ENCODE peak calls at places on chromosomes 6 and 20, in nine cellular contexts. R is psoas muscle; X is breast epithelium; E is pancreas; C is CD8-positive, alpha-beta T cell; O is IMR-90; P is left ventricle myocardium inferior; A is transverse colon; V is A549. J is an unnamed sample. For H3K9me3, the result is how much of the 10 kb centered on the place peaks cover.

GRCh38 chr20:17835240-17835940 is 133.2 kb downstream of the SNX5 start:
- DNase-seq in R (peak), X (peak), E (peak), C (no peak), O (peak), P (peak), A (peak), V (peak), J (peak)

GRCh38 chr6:128511518-128511917 is 8.9 kb downstream of the PTPRK start:
- DNase-seq in R (no peak), X (no peak), E (no peak), C (no peak), O (peak), P (no peak), A (no peak), V (peak), J (no peak)

GRCh38 chr6:151191477-151191995 is 48.2 kb upstream of the AKAP12 start:
- DNase-seq in R (no peak), X (no peak), E (no peak), C (no peak), O (no peak), P (no peak), A (no peak), V (no peak), J (no peak)

GRCh38 chr6:129398764-129399163 is 311.2 kb downstream of the ARHGAP18 start:
- DNase-seq in R (no peak), X (no peak), E (no peak), C (no peak), O (no peak), P (no peak), A (no peak), V (no peak), J (no peak)

GRCh38 chr6:129598244-129599187 is 111.5 kb downstream of the ARHGAP18 start:
- DNase-seq in R (no peak), X (no peak), E (no peak), C (no peak), O (peak), P (no peak), A (no peak), V (peak), J (no peak)

GRCh38 chr20:12617076-12617475 is 391.7 kb upstream of the SPTLC3 start:
- DNase-seq in R (no peak), X (no peak), E (no peak), C (no peak), O (no peak), P (no peak), A (no peak), V (no peak), J (no peak)

GRCh38 chr6:22444335-22444734 is 125.0 kb upstream of the HDGFL1 start:
- DNase-seq in R (no peak), X (no peak), E (no peak), C (no peak), O (peak), P (no peak), A (no peak), V (no peak), J (no peak)

GRCh38 chr20:62587757-62588402 is 54.4 kb upstream of the SLCO4A1 start:
- DNase-seq in R (no peak), X (no peak), E (no peak), C (no peak), O (no peak), P (no peak), A (no peak), V (no peak), J (no peak)

GRCh38 chr6:148272084-148272483 is 70.6 kb upstream of the SASH1 start:
- DNase-seq in R (no peak), X (no peak), E (no peak), C (no peak), O (peak), P (no peak), A (no peak), V (no peak), J (no peak)

GRCh38 chr6:90217621-90218496 is 78.8 kb downstream of the BACH2 start:
- DNase-seq in R (no peak), X (no peak), E (peak), C (no peak), O (no peak), P (no peak), A (no peak), V (peak), J (no peak)

GRCh38 chr6:132070356-132070755 is 119.2 kb upstream of the CCN2 start:
- DNase-seq in R (no peak), X (no peak), E (no peak), C (no peak), O (no peak), P (no peak), A (no peak), V (no peak), J (no peak)

GRCh38 chr20:48808382-48809034 is 19.3 kb downstream of the PREX1 start:
- DNase-seq in R (no peak), X (no peak), E (no peak), C (no peak), O (no peak), P (no peak), A (no peak), V (no peak), J (no peak)

GRCh38 chr6:164021589-164022290 is 607.2 kb downstream of the QKI start:
- DNase-seq in R (no peak), X (no peak), E (no peak), C (no peak), O (no peak), P (no peak), A (no peak), V (no peak), J (no peak)

GRCh38 chr6:158061361-158061708 is 79.7 kb downstream of the SYNJ2 start:
- DNase-seq in R (no peak), X (no peak), E (no peak), C (no peak), O (no peak), P (no peak), A (no peak), V (no peak), J (no peak)

GRCh38 chr6:12363651-12364381 is 73.7 kb downstream of the EDN1 start:
- DNase-seq in R (no peak), X (no peak), E (peak), C (no peak), O (no peak), P (no peak), A (peak), V (peak), J (no peak)

GRCh38 chr20:11917663-11918062 is at the start of gene BTBD3:
- DNase-seq in R (peak), X (no peak), E (peak), C (no peak), O (peak), P (peak), A (peak), V (no peak), J (peak)

GRCh38 chr20:347317-347639 is 367 bp downstream of the NRSN2 start:
- DNase-seq in R (no peak), X (no peak), E (no peak), C (no peak), O (no peak), P (no peak), A (no peak), V (no peak), J (no peak)

GRCh38 chr6:45930419-45931059 is 85.1 kb downstream of the CLIC5 start:
- DNase-seq in R (peak), X (no peak), E (peak), C (peak), O (peak), P (peak), A (peak), V (peak), J (peak)

GRCh38 chr6:44264154-44265002 is 973 bp downstream of the NFKBIE start:
- DNase-seq in R (no peak), X (no peak), E (no peak), C (no peak), O (peak), P (no peak), A (peak), V (no peak), J (peak)

GRCh38 chr6:154981071-154981373 is 14.1 kb upstream of the TIAM2 start:
- DNase-seq in R (no peak), X (no peak), E (no peak), C (no peak), O (no peak), P (no peak), A (no peak), V (no peak), J (no peak)
- H3K27ac ChIP-seq in R (no peak), X (no peak), E (peak), C (no peak), O (no peak), P (no peak), A (no peak), V (no peak), J (no peak)

GRCh38 chr6:118579786-118580185 is 31.7 kb downstream of the PLN start:
- DNase-seq in R (no peak), X (no peak), E (no peak), C (no peak), O (no peak), P (no peak), A (no peak), V (no peak), J (no peak)
- H3K9me3 ChIP-seq in R (under half), X (under half), E (under half), C (under half), O (under half), P (half or more), A (under half), V (under half), J (under half)

GRCh38 chr20:63977392-63978276 is 1.8 kb downstream of the SAMD10 start:
- DNase-seq in R (no peak), X (no peak), E (peak), C (no peak), O (peak), P (no peak), A (no peak), V (no peak), J (no peak)
- TF ChIP-seq CTCF in R (no peak), X (no peak), E (no peak), C (no peak), O (no peak), P (no peak), A (no peak), V (no peak), J (no peak)

GRCh38 chr20:38060536-38060935 is 27.0 kb downstream of the RPRD1B start:
- DNase-seq in R (no peak), X (no peak), E (no peak), C (no peak), O (peak), P (no peak), A (no peak), V (no peak), J (no peak)

GRCh38 chr20:38063911-38064310 is 30.4 kb downstream of the RPRD1B start:
- DNase-seq in R (no peak), X (no peak), E (no peak), C (no peak), O (no peak), P (no peak), A (no peak), V (no peak), J (no peak)

GRCh38 chr20:38057351-38057972 is 23.9 kb downstream of the RPRD1B start:
- DNase-seq in R (peak), X (peak), E (peak), C (peak), O (peak), P (peak), A (peak), V (peak), J (peak)

GRCh38 chr20:38061109-38061508 is 27.6 kb downstream of the RPRD1B start:
- DNase-seq in R (no peak), X (no peak), E (no peak), C (no peak), O (no peak), P (no peak), A (no peak), V (no peak), J (no peak)

DNA sequence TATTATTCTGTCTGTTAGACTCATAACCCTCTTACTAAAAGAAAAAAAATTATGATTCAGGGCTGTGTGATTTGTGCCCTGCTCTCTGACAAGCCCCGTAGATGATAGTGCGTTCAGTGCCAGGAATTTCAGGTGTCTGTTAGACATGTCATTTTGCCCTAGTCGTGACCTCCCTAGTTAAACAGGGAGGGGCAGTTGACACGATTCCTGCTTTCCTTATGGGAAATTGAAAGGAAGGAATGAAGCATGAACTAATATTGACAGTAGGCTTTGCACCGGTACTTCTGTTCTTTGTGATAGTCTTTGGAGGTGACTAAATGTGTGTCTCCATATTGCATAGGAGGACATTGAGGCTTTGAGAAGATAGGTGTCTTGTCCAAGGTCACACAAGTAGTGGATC is 26.3 kb downstream of the RPRD1B start:
- DNase-seq in R (no peak), X (no peak), E (no peak), C (no peak), O (no peak), P (no peak), A (peak), V (no peak), J (no peak)
- H3K27ac ChIP-seq in R (no peak), X (no peak), E (no peak), C (no peak), O (no peak), P (no peak), A (no peak), V (peak), J (no peak)

GRCh38 chr20:58531657-58532056 is 16.5 kb upstream of the APCDD1L start:
- DNase-seq in R (no peak), X (no peak), E (no peak), C (no peak), O (no peak), P (no peak), A (no peak), V (no peak), J (no peak)

GRCh38 chr20:58531063-58531462 is 15.9 kb upstream of the APCDD1L start:
- DNase-seq in R (no peak), X (no peak), E (no peak), C (no peak), O (no peak), P (no peak), A (no peak), V (no peak), J (no peak)

GRCh38 chr20:58524814-58525213 is 9.6 kb upstream of the APCDD1L start:
- DNase-seq in R (no peak), X (no peak), E (no peak), C (no peak), O (peak), P (no peak), A (no peak), V (no peak), J (no peak)

GRCh38 chr20:58526411-58526810 is 11.2 kb upstream of the APCDD1L start:
- DNase-seq in R (no peak), X (no peak), E (no peak), C (no peak), O (no peak), P (no peak), A (no peak), V (no peak), J (no peak)

DNA sequence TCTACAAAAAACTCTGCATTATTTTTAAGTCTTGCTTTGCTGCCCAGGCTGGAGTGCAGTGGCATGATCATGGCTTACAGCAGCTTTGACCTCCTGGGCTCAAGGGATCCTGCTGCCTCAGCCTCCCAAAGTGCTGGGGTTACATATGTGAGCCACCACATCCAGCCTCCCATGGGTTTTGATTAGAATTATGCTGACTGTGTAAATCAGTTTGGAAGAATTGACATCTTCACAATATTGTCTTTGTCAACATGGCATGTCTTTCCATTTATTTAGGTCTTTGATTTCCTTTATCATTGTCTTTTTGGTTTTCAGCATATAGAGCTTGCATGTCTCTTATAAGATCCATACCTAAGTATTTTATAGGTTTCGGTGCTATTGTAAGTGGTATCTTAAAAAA is 13.2 kb upstream of the APCDD1L start:
- DNase-seq in R (no peak), X (no peak), E (no peak), C (no peak), O (no peak), P (no peak), A (no peak), V (no peak), J (no peak)
- H3K9me3 ChIP-seq in R (under half), X (half or more), E (under half), C (under half), O (under half), P (half or more), A (under half), V (half or more), J (under half)

DNA sequence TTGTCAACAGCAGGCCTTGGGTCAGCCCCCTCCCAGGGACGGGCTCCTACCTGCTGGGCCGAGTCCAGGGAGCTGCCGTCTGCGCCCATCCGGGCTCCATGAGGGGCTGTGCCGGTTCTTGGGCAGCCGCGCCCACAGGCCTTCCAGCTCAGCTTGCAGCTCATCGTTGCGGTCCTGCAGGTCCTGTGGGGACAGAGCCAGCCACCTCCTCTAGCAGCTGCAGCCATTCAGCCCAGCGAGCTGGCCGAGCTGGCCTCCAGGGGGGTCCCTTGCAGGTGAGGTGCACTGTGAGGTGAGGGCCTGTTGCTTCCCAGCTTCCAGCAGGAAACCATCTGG is 74.4 kb downstream of the GINS1 start:
- DNase-seq in R (no peak), X (no peak), E (no peak), C (no peak), O (no peak), P (no peak), A (no peak), V (no peak), J (peak)
- TF ChIP-seq CTCF in R (no peak), X (no peak), E (no peak), C (no peak), O (no peak), P (no peak), A (no peak), V (no peak), J (no peak)